ENCODE peak calls at places on chromosomes 2 and 18, in nine cellular contexts. Q is choroid plexus epithelial cell; R is amniotic stem cell; Y is ecto neural progenitor cell; F is DND-41; G is stimulated activated CD4-positive, alpha-beta T cell treated with anti-CD3 and anti-CD28 coated beads, Interleukin-12 subunit alpha, Interleukin-12 subunit beta, amount 100 ng/mL, for 48 hours; W is foreskin fibroblast; T is hypothalamus; P is mesenchymal stem cell. C is an unnamed sample.

GRCh38 chr2:236965021-236965840 is 120.5 kb upstream of the COPS8 start:
- DNase-seq in Q (no peak), R (no peak), Y (no peak), F (no peak), G (no peak), W (no peak), T (no peak), P (no peak), C (no peak)

GRCh38 chr2:218904176-218904575 is 23.5 kb downstream of the WNT10A start:
- DNase-seq in Q (no peak), R (no peak), Y (no peak), F (no peak), G (no peak), W (no peak), T (no peak), P (no peak), C (no peak)

GRCh38 chr18:61398961-61399632 is 65.9 kb downstream of the CDH20 start:
- DNase-seq in Q (peak), R (peak), Y (no peak), F (no peak), G (no peak), W (peak), T (no peak), P (no peak), C (no peak)

GRCh38 chr2:38076710-38077430 is 919 bp upstream of the CYP1B1 start:
- DNase-seq in Q (peak), R (peak), Y (peak), F (no peak), G (peak), W (peak), T (no peak), P (peak), C (peak)

GRCh38 chr2:109481196-109481555 is 132.6 kb downstream of the SEPTIN10 start:
- DNase-seq in Q (no peak), R (no peak), Y (no peak), F (no peak), G (no peak), W (no peak), T (no peak), P (no peak), C (no peak)

GRCh38 chr2:17821535-17822451 is 5.5 kb downstream of the MSGN1 start:
- DNase-seq in Q (peak), R (no peak), Y (no peak), F (no peak), G (no peak), W (no peak), T (no peak), P (peak), C (no peak)

GRCh38 chr2:9990735-9991134 is 39.2 kb downstream of the GRHL1 start:
- DNase-seq in Q (no peak), R (no peak), Y (no peak), F (no peak), G (no peak), W (no peak), T (no peak), P (no peak), C (no peak)

GRCh38 chr18:28802546-28802945 is 625.6 kb upstream of the CDH2 start:
- DNase-seq in Q (no peak), R (no peak), Y (no peak), F (no peak), G (no peak), W (peak), T (no peak), P (no peak), C (no peak)

GRCh38 chr2:240404174-240404852 is 31.1 kb upstream of the GPC1 start:
- DNase-seq in Q (no peak), R (no peak), Y (peak), F (no peak), G (no peak), W (no peak), T (no peak), P (no peak), C (no peak)

GRCh38 chr2:221874444-221874843 is 302.3 kb upstream of the EPHA4 start:
- DNase-seq in Q (no peak), R (no peak), Y (no peak), F (no peak), G (no peak), W (no peak), T (no peak), P (no peak), C (no peak)

GRCh38 chr2:184599054-184599874 is 935 bp downstream of the ZNF804A start:
- DNase-seq in Q (peak), R (no peak), Y (no peak), F (no peak), G (no peak), W (peak), T (no peak), P (peak), C (no peak)

GRCh38 chr2:172677363-172677762 is 58.3 kb upstream of the RAPGEF4 start:
- DNase-seq in Q (no peak), R (no peak), Y (no peak), F (no peak), G (no peak), W (no peak), T (no peak), P (no peak), C (no peak)

GRCh38 chr2:160920791-160921303 is 239.4 kb upstream of the TANK start:
- DNase-seq in Q (peak), R (peak), Y (no peak), F (no peak), G (no peak), W (peak), T (no peak), P (peak), C (no peak)

GRCh38 chr2:180742809-180743208 is 237.6 kb upstream of the UBE2E3 start:
- DNase-seq in Q (peak), R (no peak), Y (no peak), F (no peak), G (no peak), W (no peak), T (no peak), P (peak), C (no peak)

GRCh38 chr18:616380-616995 is 19.7 kb downstream of the CLUL1 start:
- DNase-seq in Q (peak), R (peak), Y (no peak), F (no peak), G (no peak), W (peak), T (no peak), P (peak), C (no peak)

GRCh38 chr2:64325477-64325851 is 128.5 kb upstream of the LGALSL start:
- DNase-seq in Q (no peak), R (no peak), Y (no peak), F (no peak), G (no peak), W (no peak), T (no peak), P (no peak), C (no peak)

GRCh38 chr2:3628800-3629199 is 29.2 kb upstream of the ALLC start:
- DNase-seq in Q (peak), R (no peak), Y (peak), F (no peak), G (no peak), W (no peak), T (no peak), P (no peak), C (no peak)

GRCh38 chr2:73714091-73714490 is 23.1 kb downstream of the TPRKB start:
- DNase-seq in Q (no peak), R (no peak), Y (no peak), F (no peak), G (no peak), W (no peak), T (no peak), P (no peak), C (no peak)

GRCh38 chr18:48996901-48997463 is 46.2 kb upstream of the SMAD7 start:
- DNase-seq in Q (peak), R (peak), Y (no peak), F (peak), G (no peak), W (peak), T (no peak), P (peak), C (peak)

GRCh38 chr2:144522741-144523605 is 3.1 kb upstream of the ZEB2 start:
- DNase-seq in Q (no peak), R (no peak), Y (no peak), F (peak), G (no peak), W (no peak), T (no peak), P (no peak), C (no peak)

GRCh38 chr2:126302043-126302442 is 353.9 kb upstream of the GYPC start:
- DNase-seq in Q (no peak), R (no peak), Y (no peak), F (no peak), G (no peak), W (no peak), T (no peak), P (no peak), C (no peak)

GRCh38 chr2:241467777-241468570 is 40.4 kb downstream of the STK25 start:
- DNase-seq in Q (no peak), R (no peak), Y (no peak), F (no peak), G (no peak), W (no peak), T (no peak), P (no peak), C (no peak)

GRCh38 chr2:92074549-92074898 is 2796.7 kb upstream of the TEKT4 start:
- DNase-seq in Q (no peak), R (no peak), Y (no peak), F (no peak), G (no peak), W (no peak), T (no peak), P (no peak), C (no peak)

GRCh38 chr2:109409347-109410020 is 204.3 kb downstream of the SEPTIN10 start:
- DNase-seq in Q (no peak), R (no peak), Y (no peak), F (no peak), G (no peak), W (no peak), T (no peak), P (no peak), C (no peak)

GRCh38 chr2:136253288-136254004 is 135.5 kb upstream of the CXCR4 start:
- DNase-seq in Q (no peak), R (no peak), Y (no peak), F (no peak), G (no peak), W (no peak), T (no peak), P (no peak), C (no peak)

GRCh38 chr2:131641414-131642206 is 113.9 kb downstream of the CCDC74A start:
- DNase-seq in Q (peak), R (no peak), Y (no peak), F (no peak), G (no peak), W (peak), T (no peak), P (peak), C (no peak)

GRCh38 chr2:43024515-43024962 is 201.9 kb downstream of the ZFP36L2 start:
- DNase-seq in Q (peak), R (no peak), Y (peak), F (peak), G (peak), W (peak), T (peak), P (peak), C (peak)

GRCh38 chr2:159151198-159152118 is 135.0 kb downstream of the WDSUB1 start:
- DNase-seq in Q (no peak), R (no peak), Y (no peak), F (no peak), G (no peak), W (no peak), T (no peak), P (no peak), C (no peak)

GRCh38 chr2:101173707-101174295 is 22.6 kb upstream of the TBC1D8 start:
- DNase-seq in Q (no peak), R (no peak), Y (no peak), F (no peak), G (peak), W (no peak), T (no peak), P (no peak), C (no peak)

GRCh38 chr2:159111346-159111922 is 143.0 kb downstream of the TANC1 start:
- DNase-seq in Q (no peak), R (no peak), Y (no peak), F (no peak), G (no peak), W (peak), T (peak), P (no peak), C (no peak)

GRCh38 chr2:227759411-227760113 is 13.9 kb downstream of the SCYGR8 start:
- DNase-seq in Q (no peak), R (no peak), Y (no peak), F (no peak), G (no peak), W (no peak), T (no peak), P (no peak), C (no peak)

GRCh38 chr2:85288244-85288725 is 39.5 kb downstream of the TGOLN2 start:
- DNase-seq in Q (peak), R (peak), Y (no peak), F (no peak), G (no peak), W (no peak), T (no peak), P (no peak), C (no peak)

GRCh38 chr18:8871484-8871883 is 166.1 kb downstream of the MTCL1 start:
- DNase-seq in Q (no peak), R (no peak), Y (no peak), F (no peak), G (no peak), W (peak), T (no peak), P (no peak), C (no peak)

GRCh38 chr2:129318581-129319421 is 660.7 kb upstream of the RAB6C start:
- DNase-seq in Q (no peak), R (no peak), Y (peak), F (no peak), G (no peak), W (no peak), T (no peak), P (peak), C (no peak)

C was measured in CD4-positive, CD25-positive, alpha-beta regulatory T cell.